ENCODE peak calls at places on chromosomes 7 and 10, in eight cellular contexts. One of them, this sample, is unnamed.
A peak's percentile ranks its signal among the peaks of the same experiment; 100 is the strongest.

GRCh38 chr7:74027683-74028320 is at the start of gene ELN:
- DNase-seq in adipocyte: peak; percentile 74
- DNase-seq in heart left ventricle: peak; percentile 87
- DNase-seq in substantia nigra: peak; percentile 61
- DNase-seq in T-helper 9 cell: no peak
- DNase-seq in uterus: peak; percentile 92
- DNase-seq in BJ: no peak
- DNase-seq in tibial nerve: peak; percentile 87
- DNase-seq in this sample: peak; percentile 94

GRCh38 chr10:89625041-89625765 is 19.8 kb downstream of the PANK1 start:
- DNase-seq in tibial nerve: no peak
- DNase-seq in heart left ventricle: no peak
- DNase-seq in substantia nigra: no peak
- DNase-seq in uterus: no peak
- DNase-seq in adipocyte: peak; percentile 48
- DNase-seq in BJ: peak; percentile 9
- DNase-seq in T-helper 9 cell: no peak
- DNase-seq in this sample: no peak

GRCh38 chr10:14102056-14102455 is 228.7 kb downstream of the FRMD4A start:
- DNase-seq in tibial nerve: no peak
- DNase-seq in uterus: no peak
- DNase-seq in adipocyte: no peak
- DNase-seq in substantia nigra: no peak
- DNase-seq in heart left ventricle: no peak
- DNase-seq in T-helper 9 cell: no peak
- DNase-seq in BJ: no peak
- DNase-seq in this sample: no peak

GRCh38 chr7:90453931-90454330 is 15.5 kb upstream of the PTTG1IP2 start:
- DNase-seq in T-helper 9 cell: no peak
- DNase-seq in adipocyte: peak; percentile 34
- DNase-seq in uterus: no peak
- DNase-seq in BJ: no peak
- DNase-seq in substantia nigra: no peak
- DNase-seq in tibial nerve: no peak
- DNase-seq in heart left ventricle: no peak
- DNase-seq in this sample: no peak

GRCh38 chr10:124740374-124741280 is 3.6 kb downstream of the FAM53B start:
- DNase-seq in adipocyte: peak; percentile 45
- DNase-seq in BJ: no peak
- DNase-seq in substantia nigra: peak; percentile 54
- DNase-seq in T-helper 9 cell: no peak
- DNase-seq in heart left ventricle: peak; percentile 75
- DNase-seq in tibial nerve: peak; percentile 62
- DNase-seq in uterus: peak; percentile 77
- DNase-seq in this sample: peak; percentile 86

GRCh38 chr7:70782729-70783290 is 349.1 kb upstream of the GALNT17 start:
- DNase-seq in T-helper 9 cell: no peak
- DNase-seq in tibial nerve: no peak
- DNase-seq in uterus: no peak
- DNase-seq in heart left ventricle: no peak
- DNase-seq in adipocyte: no peak
- DNase-seq in substantia nigra: no peak
- DNase-seq in BJ: no peak
- DNase-seq in this sample: no peak

GRCh38 chr7:98877692-98878364 is 504 bp upstream of the TRRAP start:
- DNase-seq in tibial nerve: no peak
- DNase-seq in heart left ventricle: no peak
- DNase-seq in BJ: no peak
- DNase-seq in adipocyte: no peak
- DNase-seq in uterus: no peak
- DNase-seq in substantia nigra: no peak
- DNase-seq in T-helper 9 cell: no peak
- DNase-seq in this sample: no peak

GRCh38 chr10:34967411-34967880 is 122.7 kb downstream of the CUL2 start:
- DNase-seq in uterus: peak; percentile 19
- DNase-seq in BJ: no peak
- DNase-seq in adipocyte: no peak
- DNase-seq in substantia nigra: peak; percentile 4
- DNase-seq in tibial nerve: peak; percentile 28
- DNase-seq in T-helper 9 cell: no peak
- DNase-seq in heart left ventricle: peak; percentile 35
- DNase-seq in this sample: peak; percentile 65

GRCh38 chr7:150977382-150978135 is 562 bp downstream of the KCNH2 start:
- DNase-seq in BJ: no peak
- DNase-seq in uterus: no peak
- DNase-seq in heart left ventricle: no peak
- DNase-seq in substantia nigra: no peak
- DNase-seq in tibial nerve: no peak
- DNase-seq in T-helper 9 cell: no peak
- DNase-seq in adipocyte: no peak
- DNase-seq in this sample: no peak

GRCh38 chr10:34049887-34050286 is 715.4 kb upstream of the NRP1 start:
- DNase-seq in tibial nerve: no peak
- DNase-seq in uterus: no peak
- DNase-seq in T-helper 9 cell: no peak
- DNase-seq in heart left ventricle: no peak
- DNase-seq in adipocyte: peak; percentile 79
- DNase-seq in BJ: peak; percentile 17
- DNase-seq in substantia nigra: no peak
- DNase-seq in this sample: no peak

GRCh38 chr7:21828846-21829245 is 116.9 kb downstream of the CDCA7L start:
- DNase-seq in T-helper 9 cell: no peak
- DNase-seq in BJ: no peak
- DNase-seq in heart left ventricle: no peak
- DNase-seq in adipocyte: no peak
- DNase-seq in uterus: no peak
- DNase-seq in substantia nigra: no peak
- DNase-seq in tibial nerve: no peak
- DNase-seq in this sample: no peak

GRCh38 chr7:45697576-45698136 is 123.5 kb downstream of the ADCY1 start:
- DNase-seq in substantia nigra: no peak
- DNase-seq in heart left ventricle: peak; percentile 5
- DNase-seq in tibial nerve: no peak
- DNase-seq in uterus: no peak
- DNase-seq in BJ: no peak
- DNase-seq in T-helper 9 cell: no peak
- DNase-seq in adipocyte: peak; percentile 13
- DNase-seq in this sample: no peak

GRCh38 chr10:4354382-4354812 is 471.6 kb upstream of the AKR1E2 start:
- DNase-seq in uterus: no peak
- DNase-seq in tibial nerve: no peak
- DNase-seq in T-helper 9 cell: no peak
- DNase-seq in substantia nigra: no peak
- DNase-seq in adipocyte: no peak
- DNase-seq in BJ: peak; percentile 67
- DNase-seq in heart left ventricle: no peak
- DNase-seq in this sample: no peak

GRCh38 chr10:104795411-104795810 is 154.3 kb downstream of the SORCS3 start:
- DNase-seq in tibial nerve: no peak
- DNase-seq in adipocyte: no peak
- DNase-seq in heart left ventricle: no peak
- DNase-seq in substantia nigra: no peak
- DNase-seq in T-helper 9 cell: no peak
- DNase-seq in BJ: no peak
- DNase-seq in uterus: no peak
- DNase-seq in this sample: no peak

GRCh38 chr7:5088906-5089305 is 43.2 kb downstream of the RBAK start:
- DNase-seq in substantia nigra: no peak
- DNase-seq in tibial nerve: no peak
- DNase-seq in T-helper 9 cell: no peak
- DNase-seq in uterus: no peak
- DNase-seq in heart left ventricle: no peak
- DNase-seq in adipocyte: no peak
- DNase-seq in BJ: no peak
- DNase-seq in this sample: peak; percentile 27

GRCh38 chr10:43689618-43689954 is 40.9 kb upstream of the ZNF32 start:
- DNase-seq in T-helper 9 cell: no peak
- DNase-seq in substantia nigra: no peak
- DNase-seq in uterus: peak; percentile 54
- DNase-seq in adipocyte: no peak
- DNase-seq in tibial nerve: peak; percentile 43
- DNase-seq in BJ: no peak
- DNase-seq in heart left ventricle: peak; percentile 73
- DNase-seq in this sample: peak; percentile 89

GRCh38 chr10:49613882-49614241 is at the start of gene CHAT:
- DNase-seq in tibial nerve: no peak
- DNase-seq in heart left ventricle: no peak
- DNase-seq in BJ: no peak
- DNase-seq in substantia nigra: no peak
- DNase-seq in adipocyte: no peak
- DNase-seq in T-helper 9 cell: no peak
- DNase-seq in uterus: no peak
- DNase-seq in this sample: peak; percentile 37

GRCh38 chr7:94049615-94050014 is 45.5 kb upstream of the BET1 start:
- DNase-seq in T-helper 9 cell: no peak
- DNase-seq in substantia nigra: no peak
- DNase-seq in adipocyte: no peak
- DNase-seq in uterus: no peak
- DNase-seq in BJ: no peak
- DNase-seq in tibial nerve: no peak
- DNase-seq in heart left ventricle: no peak
- DNase-seq in this sample: no peak

GRCh38 chr7:143512488-143513340 is 35.0 kb downstream of the TAS2R41 start:
- DNase-seq in BJ: no peak
- DNase-seq in substantia nigra: no peak
- DNase-seq in T-helper 9 cell: no peak
- DNase-seq in adipocyte: peak; percentile 36
- DNase-seq in uterus: no peak
- DNase-seq in heart left ventricle: no peak
- DNase-seq in tibial nerve: no peak
- DNase-seq in this sample: no peak

This sample was measured in tibial artery.